ENCODE peak calls at places on chromosomes 12 and 14, in five cellular contexts. One of them, this sample, is unnamed.
A peak's percentile ranks its signal among the peaks of the same experiment; 100 is the strongest.

GRCh38 chr12:120528861-120529525 is at the start of gene COQ5:
- DNase-seq in SK-N-SH: peak; percentile 85
- DNase-seq in PC-3: peak; percentile 87
- DNase-seq in MM.1S: peak; percentile 73
- DNase-seq in HCT116: peak; percentile 68
- DNase-seq in this sample: peak; percentile 97

GRCh38 chr12:76030378-76031080 is 1.0 kb downstream of the PHLDA1 start:
- DNase-seq in MM.1S: peak; percentile 57
- DNase-seq in SK-N-SH: peak; percentile 67
- DNase-seq in PC-3: no peak
- DNase-seq in HCT116: no peak
- DNase-seq in this sample: peak; percentile 37

GRCh38 chr14:95516554-95517209 is at the start of gene SYNE3:
- DNase-seq in SK-N-SH: peak; percentile 90
- DNase-seq in PC-3: peak; percentile 45
- DNase-seq in HCT116: no peak
- DNase-seq in MM.1S: peak; percentile 59
- DNase-seq in this sample: peak; percentile 66

GRCh38 chr12:115511305-115511704 is 766.2 kb downstream of the MED13L start:
- DNase-seq in PC-3: no peak
- DNase-seq in SK-N-SH: no peak
- DNase-seq in MM.1S: no peak
- DNase-seq in HCT116: no peak
- DNase-seq in this sample: no peak

GRCh38 chr12:6039894-6040601 is 84.4 kb downstream of the VWF start:
- DNase-seq in PC-3: peak; percentile 74
- DNase-seq in HCT116: peak; percentile 57
- DNase-seq in MM.1S: peak; percentile 64
- DNase-seq in SK-N-SH: peak; percentile 83
- DNase-seq in this sample: peak; percentile 87

GRCh38 chr14:20489093-20489994 is 16.0 kb upstream of the RNASE10 start:
- DNase-seq in MM.1S: no peak
- DNase-seq in SK-N-SH: no peak
- DNase-seq in HCT116: no peak
- DNase-seq in PC-3: peak; percentile 72
- DNase-seq in this sample: no peak

GRCh38 chr14:61064866-61065265 is 83.8 kb downstream of the SLC38A6 start:
- DNase-seq in HCT116: no peak
- DNase-seq in PC-3: no peak
- DNase-seq in MM.1S: no peak
- DNase-seq in SK-N-SH: no peak
- DNase-seq in this sample: no peak

GRCh38 chr14:95348395-95349080 is 28.8 kb upstream of the CLMN start:
- DNase-seq in SK-N-SH: no peak
- DNase-seq in HCT116: no peak
- DNase-seq in PC-3: no peak
- DNase-seq in MM.1S: no peak
- DNase-seq in this sample: peak; percentile 26

GRCh38 chr14:23916038-23916437 is 37.5 kb upstream of the DHRS4 start:
- DNase-seq in MM.1S: no peak
- DNase-seq in HCT116: no peak
- DNase-seq in SK-N-SH: no peak
- DNase-seq in PC-3: no peak
- DNase-seq in this sample: no peak

GRCh38 chr12:3114671-3115070 is 37.5 kb downstream of the TSPAN9 start:
- DNase-seq in HCT116: no peak
- DNase-seq in MM.1S: no peak
- DNase-seq in SK-N-SH: no peak
- DNase-seq in PC-3: peak; percentile 9
- DNase-seq in this sample: no peak

GRCh38 chr12:15494329-15495046 is 172.2 kb downstream of the PTPRO start:
- DNase-seq in HCT116: no peak
- DNase-seq in SK-N-SH: no peak
- DNase-seq in PC-3: no peak
- DNase-seq in MM.1S: peak; percentile 22
- DNase-seq in this sample: no peak

GRCh38 chr12:108675792-108676191 is 42.1 kb upstream of the SELPLG start:
- DNase-seq in HCT116: no peak
- DNase-seq in MM.1S: no peak
- DNase-seq in PC-3: no peak
- DNase-seq in SK-N-SH: no peak
- DNase-seq in this sample: no peak

GRCh38 chr12:72134934-72135333 is 137.2 kb upstream of the TRHDE start:
- DNase-seq in HCT116: no peak
- DNase-seq in PC-3: no peak
- DNase-seq in SK-N-SH: no peak
- DNase-seq in MM.1S: no peak
- DNase-seq in this sample: no peak

GRCh38 chr12:101963703-101964102 is 86.3 kb downstream of the DRAM1 start:
- DNase-seq in HCT116: no peak
- DNase-seq in PC-3: no peak
- DNase-seq in SK-N-SH: peak; percentile 5
- DNase-seq in MM.1S: no peak
- DNase-seq in this sample: no peak

GRCh38 chr12:92912052-92912451 is 17.0 kb downstream of the EEA1 start:
- DNase-seq in MM.1S: no peak
- DNase-seq in HCT116: no peak
- DNase-seq in SK-N-SH: no peak
- DNase-seq in PC-3: no peak
- DNase-seq in this sample: no peak

GRCh38 chr12:64583395-64584172 is 26.7 kb upstream of the RASSF3 start:
- DNase-seq in SK-N-SH: peak; percentile 59
- DNase-seq in HCT116: no peak
- DNase-seq in PC-3: no peak
- DNase-seq in MM.1S: no peak
- DNase-seq in this sample: no peak

GRCh38 chr12:130920711-130921381 is 32.9 kb upstream of the ADGRD1 start:
- DNase-seq in SK-N-SH: no peak
- DNase-seq in MM.1S: no peak
- DNase-seq in HCT116: no peak
- DNase-seq in PC-3: no peak
- DNase-seq in this sample: no peak

GRCh38 chr14:30195946-30196345 is 268.3 kb upstream of the PRKD1 start:
- DNase-seq in PC-3: no peak
- DNase-seq in SK-N-SH: no peak
- DNase-seq in MM.1S: no peak
- DNase-seq in HCT116: no peak
- DNase-seq in this sample: no peak

GRCh38 chr12:130636370-130636769 is 79.7 kb downstream of the RIMBP2 start:
- DNase-seq in HCT116: no peak
- DNase-seq in PC-3: no peak
- DNase-seq in SK-N-SH: no peak
- DNase-seq in MM.1S: no peak
- DNase-seq in this sample: no peak

GRCh38 chr12:132575661-132576060 is 34.7 kb downstream of the LRCOL1 start:
- DNase-seq in SK-N-SH: no peak
- DNase-seq in HCT116: no peak
- DNase-seq in MM.1S: no peak
- DNase-seq in PC-3: no peak
- DNase-seq in this sample: no peak

GRCh38 chr12:13000616-13000934 is 510 bp upstream of the HEBP1 start:
- DNase-seq in MM.1S: no peak
- DNase-seq in PC-3: peak; percentile 28
- DNase-seq in SK-N-SH: peak; percentile 74
- DNase-seq in HCT116: peak; percentile 7
- DNase-seq in this sample: peak; percentile 79

GRCh38 chr14:93245764-93246420 is 38.8 kb downstream of the UBR7 start:
- DNase-seq in SK-N-SH: no peak
- DNase-seq in PC-3: no peak
- DNase-seq in MM.1S: no peak
- DNase-seq in HCT116: no peak
- DNase-seq in this sample: no peak

GRCh38 chr12:56317675-56318074 is 1.9 kb upstream of the CNPY2 start:
- DNase-seq in MM.1S: no peak
- DNase-seq in PC-3: no peak
- DNase-seq in SK-N-SH: no peak
- DNase-seq in HCT116: no peak
- DNase-seq in this sample: peak; percentile 21

GRCh38 chr14:91873476-91874265 is 6.3 kb upstream of the TC2N start:
- DNase-seq in SK-N-SH: no peak
- DNase-seq in PC-3: peak; percentile 53
- DNase-seq in MM.1S: no peak
- DNase-seq in HCT116: no peak
- DNase-seq in this sample: no peak

GRCh38 chr14:30521899-30522736 is 36.8 kb upstream of the G2E3 start:
- DNase-seq in PC-3: peak; percentile 67
- DNase-seq in SK-N-SH: peak; percentile 8
- DNase-seq in HCT116: peak; percentile 54
- DNase-seq in MM.1S: peak; percentile 61
- DNase-seq in this sample: peak; percentile 37

GRCh38 chr12:73629893-73630872 is 907.5 kb upstream of the ATXN7L3B start:
- DNase-seq in MM.1S: no peak
- DNase-seq in SK-N-SH: no peak
- DNase-seq in PC-3: no peak
- DNase-seq in HCT116: no peak
- DNase-seq in this sample: no peak

GRCh38 chr12:69685810-69686209 is 13.3 kb downstream of the BEST3 start:
- DNase-seq in HCT116: no peak
- DNase-seq in PC-3: peak; percentile 92
- DNase-seq in MM.1S: no peak
- DNase-seq in SK-N-SH: no peak
- DNase-seq in this sample: no peak

GRCh38 chr12:75714462-75715322 is 203.3 kb upstream of the KRR1 start:
- DNase-seq in MM.1S: no peak
- DNase-seq in PC-3: no peak
- DNase-seq in HCT116: peak; percentile 66
- DNase-seq in SK-N-SH: no peak
- DNase-seq in this sample: no peak

GRCh38 chr12:69284131-69284530 is 44.8 kb downstream of the CPSF6 start:
- DNase-seq in SK-N-SH: peak; percentile 74
- DNase-seq in PC-3: peak; percentile 81
- DNase-seq in MM.1S: no peak
- DNase-seq in HCT116: peak; percentile 52
- DNase-seq in this sample: peak; percentile 81

GRCh38 chr12:51281202-51281924 is 11.1 kb upstream of the SMAGP start:
- DNase-seq in SK-N-SH: no peak
- DNase-seq in PC-3: peak; percentile 36
- DNase-seq in MM.1S: no peak
- DNase-seq in HCT116: no peak
- DNase-seq in this sample: no peak

GRCh38 chr14:94173885-94174621 is at the start of gene PPP4R4:
- DNase-seq in PC-3: peak; percentile 55
- DNase-seq in HCT116: peak; percentile 70
- DNase-seq in MM.1S: peak; percentile 79
- DNase-seq in SK-N-SH: peak; percentile 97
- DNase-seq in this sample: peak; percentile 99

GRCh38 chr14:80483331-80483730 is 272.0 kb upstream of the DIO2 start:
- DNase-seq in HCT116: no peak
- DNase-seq in MM.1S: no peak
- DNase-seq in PC-3: no peak
- DNase-seq in SK-N-SH: no peak
- DNase-seq in this sample: no peak

GRCh38 chr14:80491562-80492139 is 280.3 kb upstream of the DIO2 start:
- DNase-seq in HCT116: no peak
- DNase-seq in PC-3: no peak
- DNase-seq in SK-N-SH: no peak
- DNase-seq in MM.1S: no peak
- DNase-seq in this sample: no peak

GRCh38 chr14:80491131-80491530 is 279.8 kb upstream of the DIO2 start:
- DNase-seq in SK-N-SH: no peak
- DNase-seq in PC-3: no peak
- DNase-seq in MM.1S: peak; percentile 36
- DNase-seq in HCT116: no peak
- DNase-seq in this sample: no peak

GRCh38 chr14:80489513-80489912 is 278.2 kb upstream of the DIO2 start:
- DNase-seq in MM.1S: no peak
- DNase-seq in HCT116: no peak
- DNase-seq in SK-N-SH: no peak
- DNase-seq in PC-3: no peak
- DNase-seq in this sample: no peak

GRCh38 chr14:80485764-80486163 is 274.5 kb upstream of the DIO2 start:
- DNase-seq in PC-3: no peak
- DNase-seq in SK-N-SH: no peak
- DNase-seq in HCT116: no peak
- DNase-seq in MM.1S: no peak
- DNase-seq in this sample: no peak
- TF ChIP-seq EZH2phosphoT487 in PC-3: no peak
- TF ChIP-seq EZH2phosphoT487 in SK-N-SH: no peak
- TF ChIP-seq EZH2phosphoT487 in HCT116: no peak
- TF ChIP-seq EZH2phosphoT487 in MM.1S: no peak
- TF ChIP-seq EZH2phosphoT487 in this sample: no peak

DNA sequence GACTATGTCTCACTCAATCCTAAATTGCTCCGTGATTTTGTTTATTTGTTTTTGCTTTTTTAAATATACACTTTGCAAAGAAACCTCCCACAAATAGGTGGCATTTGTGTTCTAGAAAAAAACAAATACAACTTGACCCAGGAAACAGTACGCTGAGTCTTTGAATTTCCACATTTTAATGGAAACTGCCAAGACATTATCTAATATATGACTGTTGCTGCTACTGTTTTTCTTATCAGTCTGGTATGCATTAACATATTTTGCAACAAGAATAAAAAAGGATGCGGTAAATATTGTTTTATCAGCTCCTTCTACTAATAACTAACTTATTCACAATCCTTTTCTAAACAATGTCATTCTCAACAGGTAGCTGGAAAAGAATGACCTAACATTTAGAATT is 187.4 kb downstream of the LRIG3 start:
- DNase-seq in MM.1S: no peak
- DNase-seq in SK-N-SH: no peak
- DNase-seq in HCT116: no peak
- DNase-seq in PC-3: no peak
- DNase-seq in this sample: no peak
- H3K9ac ChIP-seq in MM.1S: no peak overlapping the region
- H3K9ac ChIP-seq in SK-N-SH: no peak overlapping the region
- H3K9ac ChIP-seq in HCT116: no peak overlapping the region
- H3K9ac ChIP-seq in PC-3: no peak overlapping the region
- H3K9ac ChIP-seq in this sample: no peak overlapping the region

GRCh38 chr12:52988933-52989332 is 17.3 kb upstream of the EIF4B start:
- DNase-seq in MM.1S: no peak
- DNase-seq in PC-3: no peak
- DNase-seq in HCT116: no peak
- DNase-seq in SK-N-SH: no peak
- DNase-seq in this sample: no peak

GRCh38 chr12:52990206-52990605 is 16.1 kb upstream of the EIF4B start:
- DNase-seq in HCT116: no peak
- DNase-seq in PC-3: no peak
- DNase-seq in MM.1S: no peak
- DNase-seq in SK-N-SH: no peak
- DNase-seq in this sample: no peak

GRCh38 chr12:52992699-52993557 is 13.3 kb upstream of the EIF4B start:
- DNase-seq in SK-N-SH: no peak
- DNase-seq in PC-3: peak; percentile 83
- DNase-seq in MM.1S: no peak
- DNase-seq in HCT116: peak; percentile 80
- DNase-seq in this sample: no peak

GRCh38 chr12:52993558-52993869 is 12.7 kb upstream of the EIF4B start:
- DNase-seq in MM.1S: no peak
- DNase-seq in PC-3: no peak
- DNase-seq in SK-N-SH: no peak
- DNase-seq in HCT116: no peak
- DNase-seq in this sample: no peak
- TF ChIP-seq CTCF in MM.1S: no peak
- TF ChIP-seq CTCF in PC-3: no peak
- TF ChIP-seq CTCF in SK-N-SH: no peak
- TF ChIP-seq CTCF in HCT116: no peak
- TF ChIP-seq CTCF in this sample: no peak

GRCh38 chr12:126069549-126070165 is 1004.4 kb downstream of the AACS start:
- DNase-seq in HCT116: peak; percentile 45
- DNase-seq in MM.1S: peak; percentile 55
- DNase-seq in SK-N-SH: peak; percentile 20
- DNase-seq in PC-3: peak; percentile 84
- DNase-seq in this sample: peak; percentile 85
- TF ChIP-seq EZH2phosphoT487 in HCT116: no peak
- TF ChIP-seq EZH2phosphoT487 in MM.1S: no peak
- TF ChIP-seq EZH2phosphoT487 in SK-N-SH: no peak
- TF ChIP-seq EZH2phosphoT487 in PC-3: no peak
- TF ChIP-seq EZH2phosphoT487 in this sample: no peak

This sample was measured in neural progenitor cell.